ENCODE peak calls at places on chromosome 18, in six cellular contexts. F is AG04450, K is Peyer's patch, C is B cell, G is fibroblast of pulmonary artery, O is heart left ventricle. X is an unnamed sample.

GRCh38 chr18:45403341-45404049 is 211.8 kb upstream of the SLC14A2 start:
- DNase-seq in F (no peak), K (no peak), C (no peak), G (no peak), O (no peak), X (no peak)

GRCh38 chr18:487371-487770 is 13.1 kb downstream of the COLEC12 start:
- DNase-seq in F (no peak), K (no peak), C (no peak), G (no peak), O (no peak), X (no peak)

GRCh38 chr18:57542126-57542525 is 44.4 kb downstream of the FECH start:
- DNase-seq in F (peak), K (no peak), C (no peak), G (peak), O (no peak), X (no peak)

GRCh38 chr18:48743046-48743445 is 204.2 kb downstream of the CTIF start:
- DNase-seq in F (peak), K (peak), C (no peak), G (peak), O (peak), X (no peak)

GRCh38 chr18:75500510-75500909 is 73.0 kb upstream of the SMIM21 start:
- DNase-seq in F (peak), K (no peak), C (no peak), G (no peak), O (no peak), X (no peak)

GRCh38 chr18:74378179-74378682 is 62.6 kb downstream of the C18orf63 start:
- DNase-seq in F (no peak), K (peak), C (no peak), G (no peak), O (peak), X (peak)

GRCh38 chr18:12747530-12748315 is 44.9 kb downstream of the PSMG2 start:
- DNase-seq in F (no peak), K (no peak), C (no peak), G (no peak), O (no peak), X (no peak)

GRCh38 chr18:31563778-31564177 is 27.9 kb upstream of the TTR start:
- DNase-seq in F (no peak), K (no peak), C (no peak), G (peak), O (no peak), X (peak)

GRCh38 chr18:13620818-13621445 is 105.4 kb downstream of the FAM210A start:
- DNase-seq in F (no peak), K (peak), C (no peak), G (no peak), O (no peak), X (no peak)

GRCh38 chr18:47756364-47757016 is 174.0 kb downstream of the SMAD2 start:
- DNase-seq in F (no peak), K (peak), C (peak), G (peak), O (peak), X (peak)

GRCh38 chr18:75678662-75679061 is 251.2 kb upstream of the SMIM21 start:
- DNase-seq in F (no peak), K (no peak), C (no peak), G (peak), O (no peak), X (no peak)

GRCh38 chr18:62944454-62944853 is 229.1 kb downstream of the PHLPP1 start:
- DNase-seq in F (no peak), K (no peak), C (no peak), G (peak), O (no peak), X (no peak)
- TF ChIP-seq CTCF in F (peak), K (no peak), C (no peak), G (peak), O (no peak), X (peak)

DNA sequence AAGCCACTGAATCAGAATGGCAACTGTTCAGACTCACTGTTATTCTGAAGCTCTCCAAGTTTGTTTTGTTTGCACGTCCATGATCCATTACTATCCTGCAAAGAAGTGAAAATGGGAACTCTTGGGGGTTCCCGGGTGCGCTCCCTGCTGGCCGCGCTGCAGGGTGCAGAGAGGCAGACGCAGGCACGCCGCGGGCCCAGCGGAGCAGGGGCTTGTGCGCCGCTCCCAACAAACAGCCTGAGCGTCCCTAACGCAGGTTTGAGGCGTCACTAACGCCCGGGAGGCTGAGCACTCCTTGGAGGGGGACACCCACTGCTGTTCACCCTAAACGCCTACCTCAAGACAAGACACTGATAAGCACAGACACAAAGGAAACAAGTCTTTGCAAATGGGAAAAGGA is 14.3 kb upstream of the PIEZO2 start:
- DNase-seq in F (no peak), K (no peak), C (no peak), G (peak), O (no peak), X (peak)
- TF ChIP-seq CTCF in F (peak), K (peak), C (no peak), G (peak), O (peak), X (peak)

DNA sequence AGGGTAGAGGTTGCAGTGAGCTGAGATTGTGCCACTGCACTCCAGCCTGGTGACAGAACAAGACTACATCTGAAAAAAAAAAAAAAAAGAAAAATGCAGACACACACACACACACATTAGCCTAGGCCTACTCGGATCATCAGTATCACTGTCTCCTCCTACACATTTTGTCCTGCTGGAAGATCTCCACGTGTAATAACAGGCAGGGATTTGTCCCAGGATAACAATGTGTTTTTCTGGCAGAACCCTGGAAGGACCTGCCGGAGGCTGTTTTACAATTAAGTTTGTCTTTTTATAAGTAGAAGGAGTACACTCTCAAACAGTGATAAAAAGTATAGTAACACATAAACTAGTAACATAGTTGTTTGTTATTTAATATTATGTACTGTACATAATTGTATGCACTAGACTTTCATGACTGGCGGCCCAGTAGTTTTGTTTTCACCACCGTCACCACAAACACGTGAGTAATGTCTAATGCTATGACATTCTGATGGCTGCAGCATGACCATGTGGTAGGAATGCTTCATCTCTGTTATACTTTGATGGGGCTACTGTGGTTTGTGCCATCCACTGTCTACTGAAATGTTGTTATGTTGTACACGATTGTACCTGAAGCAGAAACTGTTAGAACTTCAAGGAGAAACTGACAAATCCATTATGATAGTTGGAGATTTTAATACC is 130.6 kb downstream of the ATP9B start:
- DNase-seq in F (no peak), K (no peak), C (no peak), G (peak), O (no peak), X (no peak)
- TF ChIP-seq CTCF in F (peak), K (no peak), C (no peak), G (no peak), O (no peak), X (no peak)

GRCh38 chr18:7174359-7175107 is 56.4 kb upstream of the LRRC30 start:
- DNase-seq in F (no peak), K (no peak), C (no peak), G (peak), O (no peak), X (no peak)
- TF ChIP-seq CTCF in F (no peak), K (no peak), C (no peak), G (peak), O (no peak), X (no peak)

DNA sequence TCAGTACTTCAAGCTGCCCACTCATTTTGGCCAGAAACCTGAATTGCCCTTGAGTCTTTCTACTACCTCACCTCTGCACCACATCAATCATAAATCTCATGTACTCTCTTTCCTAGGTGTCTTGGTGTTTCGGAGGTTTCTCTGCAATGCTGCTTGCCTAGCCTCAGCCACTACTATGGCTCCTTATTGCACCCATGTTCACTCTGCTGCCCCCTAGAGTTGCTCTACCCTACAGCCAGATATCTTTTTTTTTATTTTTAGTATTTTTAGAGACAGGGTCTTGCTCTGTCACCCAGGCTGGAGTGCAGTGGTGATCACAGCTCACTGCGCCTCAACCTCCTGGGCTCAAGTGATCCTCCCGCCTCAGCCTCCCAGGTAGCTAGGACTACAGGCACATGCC is 413.0 kb downstream of the PTPRM start:
- DNase-seq in F (no peak), K (no peak), C (no peak), G (no peak), O (no peak), X (no peak)
- TF ChIP-seq CTCF in F (peak), K (peak), C (no peak), G (no peak), O (no peak), X (no peak)

DNA sequence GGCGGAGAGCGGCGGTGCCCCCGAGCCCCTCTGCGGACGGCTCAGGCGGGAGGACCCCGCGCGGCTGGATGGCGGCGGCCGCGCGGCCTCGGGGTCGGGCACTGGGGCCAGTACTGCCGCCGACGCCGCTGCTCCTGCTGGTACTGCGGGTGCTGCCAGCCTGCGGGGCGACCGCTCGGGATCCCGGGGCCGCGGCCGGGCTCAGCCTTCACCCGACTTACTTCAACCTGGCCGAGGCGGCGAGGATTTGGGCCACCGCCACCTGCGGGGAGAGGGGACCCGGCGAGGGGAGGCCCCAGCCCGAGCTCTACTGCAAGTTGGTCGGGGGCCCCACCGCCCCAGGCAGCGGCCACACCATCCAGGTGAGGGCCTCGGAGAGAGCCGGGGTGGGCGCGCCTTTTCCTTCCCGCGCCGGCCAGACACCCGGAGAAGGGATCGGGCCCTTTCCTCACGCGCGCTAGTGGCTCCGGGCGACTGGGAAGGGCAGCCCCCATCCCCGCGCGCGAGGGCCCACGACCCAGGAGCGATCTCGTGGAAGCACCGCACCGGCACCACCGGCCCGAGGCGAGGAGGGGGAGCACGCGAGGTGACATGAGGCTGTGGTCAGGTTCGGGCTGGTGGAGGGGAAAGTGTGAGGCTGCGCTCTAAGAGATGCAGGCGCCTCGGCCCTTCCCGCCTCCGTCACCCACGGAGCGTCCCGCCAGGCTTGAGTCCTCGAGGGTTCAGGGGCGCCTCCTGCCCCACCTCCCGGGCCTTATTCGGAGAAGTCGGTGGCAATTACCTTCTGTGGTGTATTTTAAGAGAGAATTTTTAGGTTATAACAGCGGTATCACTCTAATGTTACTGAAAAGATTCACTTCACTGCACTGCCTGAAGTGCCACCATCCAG is 607 bp downstream of the LAMA3 start:
- DNase-seq in F (no peak), K (peak), C (peak), G (no peak), O (no peak), X (peak)
- TF ChIP-seq CTCF in F (no peak), K (no peak), C (no peak), G (no peak), O (no peak), X (no peak)

DNA sequence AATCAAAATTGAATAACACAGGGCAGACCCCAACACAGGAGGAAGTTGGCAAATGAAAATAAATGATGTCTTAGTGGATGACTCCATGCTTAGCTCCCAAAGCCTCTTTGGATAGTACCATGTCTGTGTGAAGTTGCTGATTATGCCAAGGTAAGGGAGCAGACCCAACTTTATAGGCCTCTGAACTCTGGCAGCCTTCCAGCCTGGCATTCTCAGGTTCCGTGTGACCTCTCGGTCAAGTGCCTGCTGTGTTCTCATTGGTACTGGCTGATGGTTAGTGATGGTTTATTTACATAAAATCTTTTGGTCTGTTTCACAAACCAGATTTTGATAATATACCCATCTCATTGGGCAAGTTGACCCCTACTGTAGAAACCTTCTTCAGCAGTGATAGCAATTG is 112.2 kb upstream of the TTC39C start:
- DNase-seq in F (no peak), K (no peak), C (no peak), G (no peak), O (no peak), X (no peak)
- TF ChIP-seq CTCF in F (no peak), K (no peak), C (no peak), G (no peak), O (no peak), X (no peak)

DNA sequence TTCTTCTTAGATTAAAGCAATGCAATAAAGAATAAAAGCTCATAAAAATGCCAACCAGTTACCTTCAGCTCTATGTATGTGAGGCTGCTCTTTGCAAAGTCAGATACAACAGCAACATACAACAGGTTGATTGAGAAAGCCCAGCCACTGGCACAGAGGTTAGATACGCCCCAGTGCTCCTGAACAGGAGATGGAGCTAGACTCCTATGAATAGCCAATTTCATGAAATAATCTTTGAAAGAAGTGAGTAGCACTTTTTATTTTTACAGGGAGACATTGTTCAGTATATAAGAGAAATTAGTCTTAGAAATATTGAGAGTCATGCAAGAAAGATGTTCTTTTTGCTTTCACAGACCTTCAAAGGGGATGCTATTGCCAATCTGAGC is 362.4 kb upstream of the MEX3C start:
- DNase-seq in F (no peak), K (no peak), C (no peak), G (peak), O (no peak), X (no peak)
- TF ChIP-seq CTCF in F (no peak), K (no peak), C (no peak), G (peak), O (no peak), X (no peak)

DNA sequence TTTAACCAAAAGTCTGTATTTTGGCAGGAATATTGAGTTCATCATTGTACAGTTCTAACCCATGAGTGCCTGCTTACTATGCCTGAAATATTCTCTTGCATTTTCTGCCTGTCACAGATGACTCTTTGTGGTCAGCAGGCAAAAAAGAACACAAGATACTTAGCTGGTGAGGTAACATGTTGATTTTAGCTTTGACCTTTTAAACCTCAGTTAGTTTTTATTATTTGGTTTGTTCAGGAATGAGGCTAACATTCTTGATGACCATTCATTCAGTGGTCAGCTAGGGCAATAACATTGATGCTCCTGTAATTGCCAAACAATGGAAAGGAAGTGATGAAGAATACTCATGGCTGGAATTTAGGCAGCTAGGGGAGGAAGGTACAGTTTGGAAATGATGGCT is 491.2 kb downstream of the PIK3C3 start:
- DNase-seq in F (no peak), K (no peak), C (no peak), G (peak), O (no peak), X (no peak)
- TF ChIP-seq CTCF in F (no peak), K (no peak), C (no peak), G (no peak), O (no peak), X (no peak)

GRCh38 chr18:26963292-26963691 is 97.8 kb upstream of the AQP4 start:
- DNase-seq in F (no peak), K (no peak), C (no peak), G (peak), O (no peak), X (no peak)
- TF ChIP-seq CTCF in F (no peak), K (no peak), C (no peak), G (no peak), O (peak), X (no peak)

X was measured in GM10248.